ENCODE peak calls at places on chromosome 4, in five cellular contexts. W is neuronal stem cell, K is H1, T is mesenchymal stem cell, P is trophoblast cell. S is an unnamed sample.

GRCh38 chr4:79224777-79225104 is 101.1 kb downstream of the NAA11 start:
- DNase-seq in K (no peak), W (no peak), T (no peak), P (no peak), S (no peak)

GRCh38 chr4:146051724-146052396 is 113.2 kb upstream of the ZNF827 start:
- DNase-seq in T (no peak), W (no peak), K (no peak), P (peak; percentile 68), S (no peak)

GRCh38 chr4:6195602-6196319 is 4.6 kb downstream of the JAKMIP1 start:
- DNase-seq in K (no peak), W (no peak), P (no peak), T (no peak), S (no peak)

GRCh38 chr4:74456056-74456744 is 11.3 kb downstream of the AREG start:
- DNase-seq in W (no peak), T (no peak), P (no peak), K (no peak), S (no peak)

GRCh38 chr4:100504086-100504874 is 13.5 kb downstream of the EMCN start:
- DNase-seq in T (no peak), K (peak; percentile 10), W (no peak), P (no peak), S (peak; percentile 41)

GRCh38 chr4:152246659-152247058 is 289.2 kb downstream of the FBXW7 start:
- DNase-seq in W (no peak), P (no peak), T (no peak), K (no peak), S (no peak)

GRCh38 chr4:1031956-1032795 is 20.8 kb downstream of the FGFRL1 start:
- DNase-seq in K (no peak), P (no peak), T (no peak), W (no peak), S (no peak)

GRCh38 chr4:108972613-108973283 is 209.9 kb upstream of the ETNPPL start:
- DNase-seq in T (no peak), P (no peak), K (no peak), W (no peak), S (no peak)

GRCh38 chr4:150682126-150682525 is 100.2 kb downstream of the MAB21L2 start:
- DNase-seq in K (no peak), W (no peak), T (no peak), P (no peak), S (no peak)

GRCh38 chr4:101232074-101232776 is 115.1 kb downstream of the PPP3CA start:
- DNase-seq in W (no peak), T (peak; percentile 59), P (peak; percentile 16), K (no peak), S (no peak)

GRCh38 chr4:185304541-185304940 is 91.2 kb downstream of the LRP2BP start:
- DNase-seq in K (no peak), T (no peak), P (no peak), W (no peak), S (no peak)

GRCh38 chr4:181962321-181962720 is 280.9 kb upstream of the TENM3 start:
- DNase-seq in W (no peak), T (no peak), P (no peak), K (no peak), S (no peak)

GRCh38 chr4:154164931-154165839 is 326.4 kb downstream of the DCHS2 start:
- DNase-seq in W (no peak), K (no peak), P (peak; percentile 72), T (peak; percentile 98), S (no peak)

GRCh38 chr4:8647094-8647570 is 54.6 kb downstream of the CPZ start:
- DNase-seq in P (no peak), K (no peak), T (no peak), W (no peak), S (no peak)

GRCh38 chr4:56979674-56980073 is 978 bp downstream of the POLR2B start:
- DNase-seq in W (no peak), K (no peak), P (no peak), T (peak; percentile 76), S (peak; percentile 32)

GRCh38 chr4:152045781-152046571 is 285.2 kb upstream of the GATB start:
- DNase-seq in K (peak; percentile 79), T (peak; percentile 22), W (peak; percentile 85), P (peak; percentile 77), S (peak; percentile 94)

GRCh38 chr4:113831469-113831868 is 69.9 kb upstream of the CAMK2D start:
- DNase-seq in T (no peak), P (no peak), W (no peak), K (no peak), S (no peak)

GRCh38 chr4:121380448-121381147 is at the start of gene QRFPR:
- DNase-seq in W (peak; percentile 29), P (no peak), T (peak; percentile 9), K (peak; percentile 46), S (peak; percentile 70)

GRCh38 chr4:10998826-10999225 is 314.3 kb upstream of the CLNK start:
- DNase-seq in T (peak; percentile 24), W (no peak), P (no peak), K (no peak), S (no peak)

GRCh38 chr4:95549246-95550138 is 719 bp upstream of the UNC5C start:
- DNase-seq in T (peak; percentile 91), W (peak; percentile 43), P (no peak), K (no peak), S (peak; percentile 65)

GRCh38 chr4:82975792-82976191 is 34.8 kb downstream of the LIN54 start:
- DNase-seq in T (peak; percentile 45), K (no peak), P (no peak), W (no peak), S (no peak)

GRCh38 chr4:113901994-113902787 is 77.3 kb downstream of the ARSJ start:
- DNase-seq in W (no peak), T (no peak), K (no peak), P (peak; percentile 4), S (no peak)

GRCh38 chr4:142353149-142353738 is 492.9 kb downstream of the INPP4B start:
- DNase-seq in K (no peak), W (peak; percentile 53), T (peak; percentile 66), P (peak; percentile 22), S (no peak)

GRCh38 chr4:149531861-149532260 is 283.8 kb downstream of the IQCM start:
- DNase-seq in T (peak; percentile 5), K (no peak), P (no peak), W (no peak), S (no peak)

GRCh38 chr4:183718876-183719275 is 59.8 kb downstream of the TRAPPC11 start:
- DNase-seq in K (no peak), P (no peak), T (no peak), W (no peak), S (no peak)

GRCh38 chr4:123892997-123893745 is 496.6 kb downstream of the SPRY1 start:
- DNase-seq in W (no peak), K (no peak), P (peak; percentile 16), T (peak; percentile 16), S (no peak)

GRCh38 chr4:149264093-149264733 is 551.4 kb downstream of the IQCM start:
- DNase-seq in K (no peak), W (peak; percentile 26), T (peak; percentile 48), P (peak; percentile 23), S (peak; percentile 46)

GRCh38 chr4:123547167-123547817 is 150.7 kb downstream of the SPRY1 start:
- DNase-seq in P (peak; percentile 32), W (no peak), T (no peak), K (peak; percentile 49), S (peak; percentile 93)

GRCh38 chr4:14863420-14864364 is 138.6 kb upstream of the CPEB2 start:
- DNase-seq in T (no peak), K (no peak), P (no peak), W (peak; percentile 64), S (no peak)

GRCh38 chr4:4880492-4880891 is 21.0 kb downstream of the MSX1 start:
- DNase-seq in P (no peak), W (no peak), T (peak; percentile 18), K (no peak), S (no peak)

GRCh38 chr4:101501421-101501820 is 154.1 kb upstream of the PPP3CA start:
- DNase-seq in P (peak; percentile 65), W (no peak), T (no peak), K (no peak), S (no peak)

GRCh38 chr4:100609810-100610209 is 92.0 kb upstream of the EMCN start:
- DNase-seq in K (no peak), T (no peak), W (no peak), P (no peak), S (no peak)

GRCh38 chr4:88630756-88631155 is 38.5 kb downstream of the HERC3 start:
- DNase-seq in K (no peak), W (no peak), P (no peak), T (peak; percentile 64), S (no peak)

GRCh38 chr4:10169839-10170387 is 53.3 kb upstream of the WDR1 start:
- DNase-seq in W (no peak), K (no peak), T (no peak), P (no peak), S (no peak)

GRCh38 chr4:82398263-82398662 is 24.5 kb upstream of the HNRNPD start:
- DNase-seq in K (no peak), P (no peak), T (no peak), W (no peak), S (no peak)

GRCh38 chr4:7781993-7782392 is 157.7 kb downstream of the AFAP1 start:
- DNase-seq in P (no peak), T (peak; percentile 14), K (no peak), W (no peak), S (no peak)

GRCh38 chr4:48899950-48900349 is 6.6 kb downstream of the OCIAD2 start:
- DNase-seq in T (peak; percentile 64), K (no peak), W (no peak), P (peak; percentile 80), S (no peak)

GRCh38 chr4:155319506-155319905 is 57.3 kb downstream of the MAP9 start:
- DNase-seq in W (no peak), K (peak; percentile 17), P (peak; percentile 29), T (no peak), S (no peak)
- H2BK12ac ChIP-seq in W (no peak overlapping the region), K (no peak overlapping the region), P (no peak overlapping the region), T (no peak overlapping the region), S (no peak overlapping the region)

DNA sequence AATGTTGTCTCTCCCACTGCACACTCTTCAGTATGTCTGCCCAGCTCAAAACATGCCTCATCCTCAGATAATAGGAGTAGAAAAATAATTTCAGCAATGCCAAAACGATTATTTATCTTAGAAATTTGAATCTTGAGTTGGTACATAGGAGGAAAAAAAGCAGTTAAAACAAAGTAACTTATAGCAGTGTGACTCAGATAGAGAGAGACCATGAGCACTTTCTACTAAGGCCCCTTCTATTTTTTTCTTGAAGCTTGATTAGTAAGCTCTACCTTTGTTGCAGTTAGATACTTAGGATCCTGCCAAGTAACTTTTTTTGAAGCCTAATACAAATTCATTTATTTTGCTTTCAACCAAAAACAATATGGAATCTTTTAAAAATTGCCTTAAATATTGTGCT is 212.3 kb downstream of the MAD2L1 start:
- DNase-seq in W (no peak), K (no peak), T (no peak), P (no peak), S (no peak)
- H2BK12ac ChIP-seq in W (no peak overlapping the region), K (no peak overlapping the region), T (no peak overlapping the region), P (no peak overlapping the region), S (no peak overlapping the region)

DNA sequence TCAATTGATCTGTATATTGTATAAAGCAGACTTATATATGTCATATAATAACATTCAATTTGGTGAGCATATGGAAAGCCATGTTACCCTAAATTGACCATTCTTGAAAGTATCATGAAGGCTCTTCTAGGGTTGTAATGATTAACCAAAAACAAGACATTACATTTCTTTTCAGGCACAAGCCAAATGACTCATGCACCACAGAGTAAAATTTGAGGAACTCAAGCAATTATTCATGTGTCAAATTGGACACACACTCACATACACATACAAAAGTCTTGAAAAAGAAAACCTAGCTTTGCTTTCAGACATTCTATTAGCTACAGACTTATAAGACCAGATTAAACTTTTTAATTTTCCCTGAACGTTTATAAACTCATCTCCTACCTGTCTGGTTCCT is 146.5 kb upstream of the PCDH18 start:
- DNase-seq in P (no peak), T (peak; percentile 38), K (no peak), W (no peak), S (no peak)
- H2BK12ac ChIP-seq in P (no peak overlapping the region), T (no peak overlapping the region), K (no peak overlapping the region), W (no peak overlapping the region), S (no peak overlapping the region)

GRCh38 chr4:41638806-41639205 is 100.8 kb downstream of the LIMCH1 start:
- DNase-seq in K (no peak), W (no peak), P (no peak), T (no peak), S (no peak)
- H2BK12ac ChIP-seq in K (no peak overlapping the region), W (no peak overlapping the region), P (no peak overlapping the region), T (no peak overlapping the region), S (no peak overlapping the region)

S was measured in H9.